ENCODE peak calls at places on chromosomes 3 and 15, in six cellular contexts. One of them, this sample, is unnamed.

GRCh38 chr3:144770291-144770690 is 798.7 kb downstream of the DIPK2A start:
- DNase-seq in MM.1S: no peak
- DNase-seq in fibroblast of lung: no peak
- DNase-seq in mammary epithelial cell: no peak
- DNase-seq in GM23338: no peak
- DNase-seq in HCT116: no peak
- DNase-seq in this sample: no peak

GRCh38 chr15:81001180-81002003 is 669 bp downstream of the TLNRD1 start:
- DNase-seq in MM.1S: peak
- DNase-seq in fibroblast of lung: peak
- DNase-seq in mammary epithelial cell: peak
- DNase-seq in GM23338: peak
- DNase-seq in HCT116: no peak
- DNase-seq in this sample: peak

GRCh38 chr3:48845170-48845569 is 2.5 kb downstream of the PRKAR2A start:
- DNase-seq in MM.1S: no peak
- DNase-seq in fibroblast of lung: peak
- DNase-seq in mammary epithelial cell: no peak
- DNase-seq in GM23338: no peak
- DNase-seq in HCT116: no peak
- DNase-seq in this sample: peak

GRCh38 chr3:50604628-50605588 is 6.7 kb downstream of the CISH start:
- DNase-seq in MM.1S: no peak
- DNase-seq in fibroblast of lung: no peak
- DNase-seq in mammary epithelial cell: no peak
- DNase-seq in GM23338: no peak
- DNase-seq in HCT116: no peak
- DNase-seq in this sample: no peak

GRCh38 chr15:37880009-37880834 is 54.2 kb upstream of the TMCO5A start:
- DNase-seq in MM.1S: peak
- DNase-seq in fibroblast of lung: peak
- DNase-seq in mammary epithelial cell: peak
- DNase-seq in GM23338: peak
- DNase-seq in HCT116: peak
- DNase-seq in this sample: peak

GRCh38 chr15:65952425-65953053 is 83.2 kb downstream of the RAB11A start:
- DNase-seq in MM.1S: peak
- DNase-seq in fibroblast of lung: peak
- DNase-seq in mammary epithelial cell: peak
- DNase-seq in GM23338: peak
- DNase-seq in HCT116: no peak
- DNase-seq in this sample: peak

GRCh38 chr3:47579875-47580274 is 1.2 kb upstream of the CSPG5 start:
- DNase-seq in MM.1S: peak
- DNase-seq in fibroblast of lung: no peak
- DNase-seq in mammary epithelial cell: no peak
- DNase-seq in GM23338: no peak
- DNase-seq in HCT116: no peak
- DNase-seq in this sample: no peak

GRCh38 chr15:87871130-87871737 is 385.3 kb downstream of the NTRK3 start:
- DNase-seq in MM.1S: no peak
- DNase-seq in fibroblast of lung: peak
- DNase-seq in mammary epithelial cell: no peak
- DNase-seq in GM23338: no peak
- DNase-seq in HCT116: no peak
- DNase-seq in this sample: peak

GRCh38 chr3:115680802-115681345 is 57.6 kb downstream of the GAP43 start:
- DNase-seq in MM.1S: no peak
- DNase-seq in fibroblast of lung: peak
- DNase-seq in mammary epithelial cell: no peak
- DNase-seq in GM23338: no peak
- DNase-seq in HCT116: no peak
- DNase-seq in this sample: no peak

GRCh38 chr15:31202953-31203352 is 101.4 kb upstream of the TRPM1 start:
- DNase-seq in MM.1S: peak
- DNase-seq in fibroblast of lung: no peak
- DNase-seq in mammary epithelial cell: no peak
- DNase-seq in GM23338: no peak
- DNase-seq in HCT116: no peak
- DNase-seq in this sample: no peak

GRCh38 chr3:33993631-33994030 is 195.2 kb downstream of the PDCD6IP start:
- DNase-seq in MM.1S: no peak
- DNase-seq in fibroblast of lung: peak
- DNase-seq in mammary epithelial cell: no peak
- DNase-seq in GM23338: no peak
- DNase-seq in HCT116: no peak
- DNase-seq in this sample: peak

GRCh38 chr15:93057618-93058017 is 31.4 kb downstream of the RGMA start:
- DNase-seq in MM.1S: no peak
- DNase-seq in fibroblast of lung: no peak
- DNase-seq in mammary epithelial cell: no peak
- DNase-seq in GM23338: no peak
- DNase-seq in HCT116: no peak
- DNase-seq in this sample: no peak

GRCh38 chr15:99976811-99977271 is 243.6 kb upstream of the LYSMD4 start:
- DNase-seq in MM.1S: no peak
- DNase-seq in fibroblast of lung: peak
- DNase-seq in mammary epithelial cell: peak
- DNase-seq in GM23338: no peak
- DNase-seq in HCT116: no peak
- DNase-seq in this sample: peak

GRCh38 chr15:89197503-89197971 is 23.8 kb downstream of the RLBP1 start:
- DNase-seq in MM.1S: no peak
- DNase-seq in fibroblast of lung: no peak
- DNase-seq in mammary epithelial cell: peak
- DNase-seq in GM23338: peak
- DNase-seq in HCT116: peak
- DNase-seq in this sample: no peak

GRCh38 chr15:60390931-60391501 is 6.8 kb downstream of the ANXA2 start:
- DNase-seq in MM.1S: no peak
- DNase-seq in fibroblast of lung: peak
- DNase-seq in mammary epithelial cell: peak
- DNase-seq in GM23338: peak
- DNase-seq in HCT116: peak
- DNase-seq in this sample: peak

GRCh38 chr15:78338756-78339155 is 1.4 kb upstream of the CRABP1 start:
- DNase-seq in MM.1S: no peak
- DNase-seq in fibroblast of lung: no peak
- DNase-seq in mammary epithelial cell: no peak
- DNase-seq in GM23338: no peak
- DNase-seq in HCT116: no peak
- DNase-seq in this sample: no peak
- H3K4me2 ChIP-seq in MM.1S: no peak
- H3K4me2 ChIP-seq in fibroblast of lung: no peak
- H3K4me2 ChIP-seq in mammary epithelial cell: no peak
- H3K4me2 ChIP-seq in GM23338: peak
- H3K4me2 ChIP-seq in HCT116: no peak
- H3K4me2 ChIP-seq in this sample: no peak

GRCh38 chr3:186108941-186109865 is at the start of gene ETV5:
- DNase-seq in MM.1S: peak
- DNase-seq in fibroblast of lung: peak
- DNase-seq in mammary epithelial cell: peak
- DNase-seq in GM23338: peak
- DNase-seq in HCT116: peak
- DNase-seq in this sample: peak
- TF ChIP-seq EZH2 in MM.1S: no peak
- TF ChIP-seq EZH2 in fibroblast of lung: no peak
- TF ChIP-seq EZH2 in mammary epithelial cell: no peak
- TF ChIP-seq EZH2 in GM23338: peak
- TF ChIP-seq EZH2 in HCT116: no peak
- TF ChIP-seq EZH2 in this sample: no peak

GRCh38 chr3:59253523-59253922 is 203.7 kb upstream of the CFAP20DC start:
- DNase-seq in MM.1S: no peak
- DNase-seq in fibroblast of lung: no peak
- DNase-seq in mammary epithelial cell: no peak
- DNase-seq in GM23338: no peak
- DNase-seq in HCT116: no peak
- DNase-seq in this sample: no peak

GRCh38 chr3:59251899-59252298 is 202.1 kb upstream of the CFAP20DC start:
- DNase-seq in MM.1S: no peak
- DNase-seq in fibroblast of lung: peak
- DNase-seq in mammary epithelial cell: peak
- DNase-seq in GM23338: no peak
- DNase-seq in HCT116: no peak
- DNase-seq in this sample: no peak

GRCh38 chr3:59247402-59247841 is 197.6 kb upstream of the CFAP20DC start:
- DNase-seq in MM.1S: no peak
- DNase-seq in fibroblast of lung: peak
- DNase-seq in mammary epithelial cell: peak
- DNase-seq in GM23338: no peak
- DNase-seq in HCT116: no peak
- DNase-seq in this sample: no peak

GRCh38 chr3:59248976-59249375 is 199.2 kb upstream of the CFAP20DC start:
- DNase-seq in MM.1S: no peak
- DNase-seq in fibroblast of lung: no peak
- DNase-seq in mammary epithelial cell: peak
- DNase-seq in GM23338: no peak
- DNase-seq in HCT116: no peak
- DNase-seq in this sample: no peak

DNA sequence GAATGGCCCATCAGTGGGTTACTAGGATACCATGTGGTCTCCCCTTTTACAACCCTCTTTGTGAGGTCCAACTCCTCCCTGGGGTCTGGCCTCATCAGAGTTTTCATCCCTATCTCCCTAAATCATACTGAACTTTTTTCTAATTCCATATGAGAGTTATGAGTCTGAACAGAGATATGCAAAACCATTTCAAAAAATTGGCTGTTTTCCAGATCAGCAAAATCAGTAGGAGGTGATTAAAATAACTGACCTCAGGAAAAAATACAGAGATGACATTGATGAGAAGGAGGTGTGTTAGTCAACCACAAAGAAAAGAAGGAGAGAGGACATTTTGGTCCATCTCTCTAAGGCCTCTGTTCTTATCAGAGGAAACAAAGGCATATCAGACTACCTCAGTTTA is 200.8 kb upstream of the CFAP20DC start:
- DNase-seq in MM.1S: no peak
- DNase-seq in fibroblast of lung: no peak
- DNase-seq in mammary epithelial cell: no peak
- DNase-seq in GM23338: no peak
- DNase-seq in HCT116: no peak
- DNase-seq in this sample: no peak
- H3K4me2 ChIP-seq in MM.1S: no peak
- H3K4me2 ChIP-seq in fibroblast of lung: no peak
- H3K4me2 ChIP-seq in mammary epithelial cell: no peak
- H3K4me2 ChIP-seq in GM23338: no peak
- H3K4me2 ChIP-seq in HCT116: no peak
- H3K4me2 ChIP-seq in this sample: no peak

GRCh38 chr15:28887344-28888174 is 1.8 kb downstream of the APBA2 start:
- DNase-seq in MM.1S: no peak
- DNase-seq in fibroblast of lung: no peak
- DNase-seq in mammary epithelial cell: no peak
- DNase-seq in GM23338: no peak
- DNase-seq in HCT116: no peak
- DNase-seq in this sample: no peak

GRCh38 chr15:28884151-28884940 is 1.4 kb upstream of the APBA2 start:
- DNase-seq in MM.1S: no peak
- DNase-seq in fibroblast of lung: no peak
- DNase-seq in mammary epithelial cell: no peak
- DNase-seq in GM23338: no peak
- DNase-seq in HCT116: no peak
- DNase-seq in this sample: no peak

GRCh38 chr15:28886431-28887343 is 913 bp downstream of the APBA2 start:
- DNase-seq in MM.1S: no peak
- DNase-seq in fibroblast of lung: no peak
- DNase-seq in mammary epithelial cell: no peak
- DNase-seq in GM23338: peak
- DNase-seq in HCT116: no peak
- DNase-seq in this sample: no peak

GRCh38 chr15:28885630-28886430 is at the start of gene APBA2:
- DNase-seq in MM.1S: peak
- DNase-seq in fibroblast of lung: peak
- DNase-seq in mammary epithelial cell: peak
- DNase-seq in GM23338: peak
- DNase-seq in HCT116: no peak
- DNase-seq in this sample: peak

GRCh38 chr15:28885289-28885629 is 515 bp upstream of the APBA2 start:
- DNase-seq in MM.1S: no peak
- DNase-seq in fibroblast of lung: no peak
- DNase-seq in mammary epithelial cell: no peak
- DNase-seq in GM23338: no peak
- DNase-seq in HCT116: no peak
- DNase-seq in this sample: no peak
- TF ChIP-seq EZH2 in MM.1S: no peak
- TF ChIP-seq EZH2 in fibroblast of lung: no peak
- TF ChIP-seq EZH2 in mammary epithelial cell: no peak
- TF ChIP-seq EZH2 in GM23338: no peak
- TF ChIP-seq EZH2 in HCT116: no peak
- TF ChIP-seq EZH2 in this sample: no peak

GRCh38 chr3:4601926-4602325 is 108.8 kb downstream of the ITPR1 start:
- DNase-seq in MM.1S: peak
- DNase-seq in fibroblast of lung: no peak
- DNase-seq in mammary epithelial cell: peak
- DNase-seq in GM23338: no peak
- DNase-seq in HCT116: no peak
- DNase-seq in this sample: peak

GRCh38 chr3:4606915-4607314 is 113.8 kb downstream of the ITPR1 start:
- DNase-seq in MM.1S: no peak
- DNase-seq in fibroblast of lung: no peak
- DNase-seq in mammary epithelial cell: no peak
- DNase-seq in GM23338: no peak
- DNase-seq in HCT116: no peak
- DNase-seq in this sample: no peak
- H3K4me2 ChIP-seq in MM.1S: no peak
- H3K4me2 ChIP-seq in fibroblast of lung: no peak
- H3K4me2 ChIP-seq in mammary epithelial cell: no peak
- H3K4me2 ChIP-seq in GM23338: no peak
- H3K4me2 ChIP-seq in HCT116: no peak
- H3K4me2 ChIP-seq in this sample: no peak

GRCh38 chr3:16883057-16883725 is 1.6 kb upstream of the PLCL2 start:
- DNase-seq in MM.1S: no peak
- DNase-seq in fibroblast of lung: no peak
- DNase-seq in mammary epithelial cell: no peak
- DNase-seq in GM23338: peak
- DNase-seq in HCT116: no peak
- DNase-seq in this sample: peak
- TF ChIP-seq EZH2 in MM.1S: no peak
- TF ChIP-seq EZH2 in fibroblast of lung: no peak
- TF ChIP-seq EZH2 in mammary epithelial cell: no peak
- TF ChIP-seq EZH2 in GM23338: no peak
- TF ChIP-seq EZH2 in HCT116: no peak
- TF ChIP-seq EZH2 in this sample: no peak